ENCODE peak calls at places on chromosomes 3 and 15, in five cellular contexts. One of them, this sample, is unnamed.

GRCh38 chr3:107985496-107985895 is 105.3 kb downstream of the CD47 start:
- DNase-seq in B cell: no peak
- DNase-seq in MCF 10A: no peak
- DNase-seq in progenitor cell of endocrine pancreas: no peak
- DNase-seq in cardiac fibroblast: no peak
- DNase-seq in this sample: peak

GRCh38 chr15:73052679-73053397 is 575 bp downstream of the NEO1 start:
- DNase-seq in B cell: no peak
- DNase-seq in MCF 10A: peak
- DNase-seq in cardiac fibroblast: peak
- DNase-seq in progenitor cell of endocrine pancreas: peak
- DNase-seq in this sample: peak

GRCh38 chr3:156577731-156578130 is 22.8 kb upstream of the SSR3 start:
- DNase-seq in MCF 10A: no peak
- DNase-seq in B cell: no peak
- DNase-seq in progenitor cell of endocrine pancreas: no peak
- DNase-seq in cardiac fibroblast: no peak
- DNase-seq in this sample: no peak

GRCh38 chr3:112582242-112582874 is 20.5 kb downstream of the SLC35A5 start:
- DNase-seq in cardiac fibroblast: peak
- DNase-seq in MCF 10A: peak
- DNase-seq in B cell: no peak
- DNase-seq in progenitor cell of endocrine pancreas: no peak
- DNase-seq in this sample: no peak

GRCh38 chr3:177483182-177483967 is 286.1 kb upstream of the TBL1XR1 start:
- DNase-seq in progenitor cell of endocrine pancreas: no peak
- DNase-seq in B cell: no peak
- DNase-seq in cardiac fibroblast: no peak
- DNase-seq in MCF 10A: peak
- DNase-seq in this sample: no peak

GRCh38 chr3:107988464-107989156 is 102.2 kb downstream of the CD47 start:
- DNase-seq in MCF 10A: peak
- DNase-seq in progenitor cell of endocrine pancreas: no peak
- DNase-seq in cardiac fibroblast: peak
- DNase-seq in B cell: no peak
- DNase-seq in this sample: no peak

GRCh38 chr15:31758126-31758525 is 272.2 kb upstream of the CHRNA7 start:
- DNase-seq in B cell: no peak
- DNase-seq in progenitor cell of endocrine pancreas: no peak
- DNase-seq in cardiac fibroblast: peak
- DNase-seq in MCF 10A: peak
- DNase-seq in this sample: no peak

GRCh38 chr15:59170295-59170881 is 36.3 kb upstream of the LDHAL6B start:
- DNase-seq in MCF 10A: peak
- DNase-seq in cardiac fibroblast: peak
- DNase-seq in B cell: no peak
- DNase-seq in progenitor cell of endocrine pancreas: no peak
- DNase-seq in this sample: no peak

GRCh38 chr3:73108750-73109149 is 47.3 kb downstream of the EBLN2 start:
- DNase-seq in MCF 10A: no peak
- DNase-seq in B cell: no peak
- DNase-seq in cardiac fibroblast: no peak
- DNase-seq in progenitor cell of endocrine pancreas: no peak
- DNase-seq in this sample: no peak

GRCh38 chr15:52102468-52102867 is 10.1 kb downstream of the BCL2L10 start:
- DNase-seq in cardiac fibroblast: peak
- DNase-seq in MCF 10A: peak
- DNase-seq in progenitor cell of endocrine pancreas: no peak
- DNase-seq in B cell: no peak
- DNase-seq in this sample: no peak

GRCh38 chr3:45774581-45775505 is 21.5 kb downstream of the SLC6A20 start:
- DNase-seq in progenitor cell of endocrine pancreas: no peak
- DNase-seq in B cell: no peak
- DNase-seq in cardiac fibroblast: no peak
- DNase-seq in MCF 10A: no peak
- DNase-seq in this sample: no peak

GRCh38 chr3:120879401-120879800 is 28.6 kb upstream of the STXBP5L start:
- DNase-seq in MCF 10A: no peak
- DNase-seq in cardiac fibroblast: no peak
- DNase-seq in B cell: no peak
- DNase-seq in progenitor cell of endocrine pancreas: no peak
- DNase-seq in this sample: no peak

GRCh38 chr15:80367094-80367493 is 37.1 kb upstream of the ARNT2 start:
- DNase-seq in cardiac fibroblast: peak
- DNase-seq in progenitor cell of endocrine pancreas: no peak
- DNase-seq in MCF 10A: peak
- DNase-seq in B cell: no peak
- DNase-seq in this sample: no peak

GRCh38 chr3:4220050-4220449 is 83.1 kb upstream of the SETMAR start:
- DNase-seq in progenitor cell of endocrine pancreas: no peak
- DNase-seq in MCF 10A: no peak
- DNase-seq in B cell: no peak
- DNase-seq in cardiac fibroblast: no peak
- DNase-seq in this sample: no peak

GRCh38 chr3:64514889-64515288 is 172.9 kb downstream of the ADAMTS9 start:
- DNase-seq in MCF 10A: no peak
- DNase-seq in B cell: no peak
- DNase-seq in cardiac fibroblast: no peak
- DNase-seq in progenitor cell of endocrine pancreas: no peak
- DNase-seq in this sample: no peak

GRCh38 chr3:15964605-15965061 is 166.9 kb upstream of the ANKRD28 start:
- DNase-seq in B cell: no peak
- DNase-seq in MCF 10A: no peak
- DNase-seq in cardiac fibroblast: peak
- DNase-seq in progenitor cell of endocrine pancreas: no peak
- DNase-seq in this sample: no peak

GRCh38 chr3:61807865-61808276 is 246.5 kb downstream of the PTPRG start:
- DNase-seq in progenitor cell of endocrine pancreas: no peak
- DNase-seq in B cell: no peak
- DNase-seq in MCF 10A: no peak
- DNase-seq in cardiac fibroblast: peak
- DNase-seq in this sample: no peak

GRCh38 chr15:62135532-62136134 is 29.5 kb downstream of the C2CD4B start:
- DNase-seq in B cell: no peak
- DNase-seq in progenitor cell of endocrine pancreas: no peak
- DNase-seq in cardiac fibroblast: peak
- DNase-seq in MCF 10A: peak
- DNase-seq in this sample: no peak

GRCh38 chr3:32959370-32959769 is 7.9 kb downstream of the CCR4 start:
- DNase-seq in B cell: no peak
- DNase-seq in progenitor cell of endocrine pancreas: no peak
- DNase-seq in cardiac fibroblast: peak
- DNase-seq in MCF 10A: no peak
- DNase-seq in this sample: no peak

GRCh38 chr3:84194032-84194431 is 764.8 kb upstream of the CADM2 start:
- DNase-seq in cardiac fibroblast: no peak
- DNase-seq in progenitor cell of endocrine pancreas: no peak
- DNase-seq in B cell: no peak
- DNase-seq in MCF 10A: peak
- DNase-seq in this sample: no peak

GRCh38 chr3:122857019-122857418 is 62.1 kb downstream of the SLC49A4 start:
- DNase-seq in cardiac fibroblast: peak
- DNase-seq in MCF 10A: peak
- DNase-seq in progenitor cell of endocrine pancreas: no peak
- DNase-seq in B cell: no peak
- DNase-seq in this sample: no peak

GRCh38 chr3:81891056-81891455 is 129.6 kb upstream of the GBE1 start:
- DNase-seq in cardiac fibroblast: no peak
- DNase-seq in MCF 10A: no peak
- DNase-seq in B cell: no peak
- DNase-seq in progenitor cell of endocrine pancreas: no peak
- DNase-seq in this sample: no peak

GRCh38 chr3:169207089-169207488 is 456.4 kb downstream of the MECOM start:
- DNase-seq in B cell: no peak
- DNase-seq in cardiac fibroblast: no peak
- DNase-seq in progenitor cell of endocrine pancreas: no peak
- DNase-seq in MCF 10A: no peak
- DNase-seq in this sample: no peak

GRCh38 chr15:89143503-89144162 is 55.4 kb downstream of the ABHD2 start:
- DNase-seq in B cell: no peak
- DNase-seq in progenitor cell of endocrine pancreas: no peak
- DNase-seq in cardiac fibroblast: peak
- DNase-seq in MCF 10A: peak
- DNase-seq in this sample: no peak

GRCh38 chr3:127990051-127990450 is 62.2 kb upstream of the SEC61A1 start:
- DNase-seq in progenitor cell of endocrine pancreas: no peak
- DNase-seq in cardiac fibroblast: no peak
- DNase-seq in MCF 10A: no peak
- DNase-seq in B cell: no peak
- DNase-seq in this sample: no peak

GRCh38 chr3:44501971-44502370 is 24.5 kb upstream of the ZNF445 start:
- DNase-seq in MCF 10A: no peak
- DNase-seq in cardiac fibroblast: no peak
- DNase-seq in progenitor cell of endocrine pancreas: no peak
- DNase-seq in B cell: no peak
- DNase-seq in this sample: no peak

GRCh38 chr3:27094721-27095120 is 274.5 kb downstream of the NEK10 start:
- DNase-seq in B cell: no peak
- DNase-seq in progenitor cell of endocrine pancreas: no peak
- DNase-seq in MCF 10A: no peak
- DNase-seq in cardiac fibroblast: peak
- DNase-seq in this sample: no peak

GRCh38 chr3:113952921-113953320 is 5.1 kb downstream of the ZDHHC23 start:
- DNase-seq in B cell: no peak
- DNase-seq in MCF 10A: no peak
- DNase-seq in cardiac fibroblast: peak
- DNase-seq in progenitor cell of endocrine pancreas: no peak
- DNase-seq in this sample: no peak

GRCh38 chr3:113947372-113948014 is at the start of gene ZDHHC23:
- DNase-seq in MCF 10A: peak
- DNase-seq in progenitor cell of endocrine pancreas: peak
- DNase-seq in cardiac fibroblast: peak
- DNase-seq in B cell: peak
- DNase-seq in this sample: peak

GRCh38 chr3:113946831-113947230 is 982 bp upstream of the ZDHHC23 start:
- DNase-seq in progenitor cell of endocrine pancreas: no peak
- DNase-seq in cardiac fibroblast: no peak
- DNase-seq in B cell: no peak
- DNase-seq in MCF 10A: no peak
- DNase-seq in this sample: no peak

GRCh38 chr3:113953677-113954076 is 5.9 kb downstream of the ZDHHC23 start:
- DNase-seq in B cell: no peak
- DNase-seq in progenitor cell of endocrine pancreas: no peak
- DNase-seq in cardiac fibroblast: peak
- DNase-seq in MCF 10A: no peak
- DNase-seq in this sample: no peak

DNA sequence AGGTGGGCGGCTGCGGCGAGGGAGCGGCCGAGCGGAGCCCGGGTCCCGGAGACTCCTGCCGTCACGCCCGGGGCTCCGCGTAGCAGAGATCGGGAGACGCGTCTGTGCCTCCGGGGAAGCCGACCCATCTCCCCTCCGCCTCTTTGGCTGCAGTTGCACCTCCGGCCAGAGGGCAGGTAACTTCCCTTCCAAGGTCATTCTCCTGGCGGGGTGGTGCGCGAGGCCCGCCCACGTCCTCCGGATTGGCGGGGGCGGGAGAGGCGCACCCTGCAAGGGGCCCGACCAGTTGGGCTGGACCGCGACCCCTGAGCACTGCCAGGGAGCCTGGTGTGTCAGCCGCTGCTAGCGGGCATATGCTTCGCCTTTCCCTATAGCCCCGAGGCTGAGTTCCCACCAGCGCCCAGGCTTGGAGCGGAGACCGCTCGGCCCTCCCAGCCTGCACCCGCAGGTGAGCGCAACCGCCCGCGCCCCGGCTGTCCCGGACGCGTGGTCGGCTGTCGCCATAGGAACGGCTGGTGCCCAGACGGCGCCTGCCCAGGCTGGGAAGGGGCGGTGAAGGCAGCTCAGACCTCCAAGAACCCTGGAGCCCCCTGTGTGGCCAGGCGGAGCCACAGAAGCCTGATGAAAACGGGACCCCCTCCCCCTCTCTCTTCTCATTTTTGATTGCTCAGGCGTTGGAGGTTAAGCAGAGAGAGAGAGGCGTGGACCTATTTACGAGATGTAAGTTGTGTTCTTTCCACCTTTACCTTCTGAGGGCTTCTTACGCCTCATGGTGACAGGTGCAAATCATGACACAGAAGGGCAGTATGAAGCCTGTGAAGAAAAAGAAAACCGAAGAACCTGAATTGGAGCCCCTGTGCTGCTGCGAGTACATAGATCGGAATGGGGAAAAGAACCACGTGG is 453 bp downstream of the ZDHHC23 start:
- DNase-seq in B cell: peak
- DNase-seq in MCF 10A: peak
- DNase-seq in progenitor cell of endocrine pancreas: peak
- DNase-seq in cardiac fibroblast: no peak
- DNase-seq in this sample: no peak
- TF ChIP-seq CTCF in B cell: no peak
- TF ChIP-seq CTCF in MCF 10A: no peak
- TF ChIP-seq CTCF in progenitor cell of endocrine pancreas: peak
- TF ChIP-seq CTCF in cardiac fibroblast: no peak
- TF ChIP-seq CTCF in this sample: no peak

DNA sequence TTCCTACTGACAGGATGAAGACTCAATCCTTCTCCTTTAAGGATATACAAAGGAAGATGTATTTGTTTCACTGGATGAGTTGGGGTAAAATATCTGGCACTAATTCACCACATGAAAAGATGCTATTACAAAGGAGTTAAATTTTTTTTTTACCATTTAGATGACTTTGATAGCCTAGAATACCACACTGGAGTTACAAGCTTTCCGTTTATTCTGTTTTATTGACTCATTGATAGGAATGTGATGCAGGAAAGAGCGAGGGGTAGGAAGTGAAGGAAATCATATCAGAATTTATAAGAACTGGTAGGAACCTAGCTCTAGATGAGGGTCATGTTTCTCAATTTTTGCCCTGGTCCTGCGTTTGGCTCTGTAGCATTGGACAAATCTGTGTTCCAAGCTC is 427.2 kb downstream of the GRM7 start:
- DNase-seq in MCF 10A: no peak
- DNase-seq in progenitor cell of endocrine pancreas: no peak
- DNase-seq in cardiac fibroblast: no peak
- DNase-seq in B cell: no peak
- DNase-seq in this sample: no peak
- TF ChIP-seq CTCF in MCF 10A: no peak
- TF ChIP-seq CTCF in progenitor cell of endocrine pancreas: no peak
- TF ChIP-seq CTCF in cardiac fibroblast: no peak
- TF ChIP-seq CTCF in B cell: no peak
- TF ChIP-seq CTCF in this sample: no peak

DNA sequence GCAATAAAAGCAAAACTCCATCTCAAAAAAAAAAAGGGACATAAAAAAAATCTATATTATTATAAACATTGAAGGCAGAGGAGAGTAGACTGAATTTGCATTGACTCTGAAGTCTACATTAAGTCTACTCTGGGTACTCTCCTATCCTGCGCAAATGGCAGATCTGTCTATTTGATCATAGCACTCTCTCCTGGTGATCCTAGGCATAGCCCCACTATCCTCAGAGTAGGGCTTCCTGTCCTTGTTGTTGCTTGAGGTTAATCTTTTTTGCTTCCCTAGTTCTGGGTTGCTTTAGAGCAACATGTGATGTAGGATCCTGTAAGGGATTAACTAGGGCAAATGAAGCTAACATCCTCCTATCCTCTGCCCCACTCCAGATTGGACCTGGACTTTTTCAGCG is 82.1 kb upstream of the LRRFIP2 start:
- DNase-seq in B cell: no peak
- DNase-seq in MCF 10A: no peak
- DNase-seq in cardiac fibroblast: no peak
- DNase-seq in progenitor cell of endocrine pancreas: no peak
- DNase-seq in this sample: no peak
- TF ChIP-seq CTCF in B cell: no peak
- TF ChIP-seq CTCF in MCF 10A: no peak
- TF ChIP-seq CTCF in cardiac fibroblast: peak
- TF ChIP-seq CTCF in progenitor cell of endocrine pancreas: no peak
- TF ChIP-seq CTCF in this sample: no peak

GRCh38 chr3:146148468-146148931 is 12.5 kb downstream of the PLOD2 start:
- DNase-seq in cardiac fibroblast: peak
- DNase-seq in MCF 10A: peak
- DNase-seq in B cell: no peak
- DNase-seq in progenitor cell of endocrine pancreas: no peak
- DNase-seq in this sample: no peak
- TF ChIP-seq CTCF in cardiac fibroblast: peak
- TF ChIP-seq CTCF in MCF 10A: no peak
- TF ChIP-seq CTCF in B cell: no peak
- TF ChIP-seq CTCF in progenitor cell of endocrine pancreas: no peak
- TF ChIP-seq CTCF in this sample: no peak

This sample was measured in GM20000.